ENCODE peak calls at places on chromosomes 2 and 18, in seven cellular contexts. R, E, U, L, T, Z and M are unnamed samples.

GRCh38 chr2:215970425-215970824 is 42.9 kb downstream of the MREG start:
- DNase-seq in U (no peak), T (peak; percentile 15), E (no peak), L (no peak), Z (peak; percentile 60), R (no peak), M (no peak)

GRCh38 chr2:193502363-193503035 is 1307.8 kb upstream of the TMEFF2 start:
- DNase-seq in R (no peak), Z (no peak), T (no peak), L (no peak), U (no peak), E (no peak), M (peak; percentile 46)

GRCh38 chr2:152189622-152190495 is 14.3 kb upstream of the STAM2 start:
- DNase-seq in E (no peak), U (no peak), L (peak; percentile 66), Z (peak; percentile 59), T (peak; percentile 77), R (no peak), M (peak; percentile 61)

GRCh38 chr18:50560681-50561629 is 1.1 kb downstream of the MAPK4 start:
- DNase-seq in T (peak; percentile 2), Z (no peak), L (no peak), R (no peak), E (no peak), U (no peak), M (peak; percentile 1)

GRCh38 chr2:222076978-222077690 is 221.7 kb downstream of the PAX3 start:
- DNase-seq in E (no peak), U (no peak), T (peak; percentile 87), R (no peak), Z (peak; percentile 49), L (no peak), M (peak; percentile 22)

GRCh38 chr2:11622611-11623010 is 47.4 kb downstream of the NTSR2 start:
- DNase-seq in T (no peak), U (no peak), E (no peak), Z (no peak), R (no peak), L (no peak), M (no peak)

GRCh38 chr2:200654823-200655222 is 69.0 kb downstream of the AOX1 start:
- DNase-seq in E (no peak), R (no peak), L (no peak), U (no peak), T (no peak), Z (no peak), M (no peak)

GRCh38 chr2:53077413-53077812 is 690.2 kb upstream of the CHAC2 start:
- DNase-seq in L (no peak), Z (no peak), R (no peak), E (no peak), T (no peak), U (no peak), M (no peak)

GRCh38 chr2:113818382-113818951 is 62.0 kb upstream of the SLC35F5 start:
- DNase-seq in L (no peak), U (no peak), R (no peak), T (peak; percentile 100), E (peak; percentile 53), Z (peak; percentile 100), M (peak; percentile 94)

GRCh38 chr2:120385355-120386127 is 39.6 kb downstream of the INHBB start:
- DNase-seq in Z (no peak), L (no peak), T (no peak), R (no peak), U (no peak), E (no peak), M (peak; percentile 63)

GRCh38 chr2:70830333-70830732 is 5.3 kb downstream of the CD207 start:
- DNase-seq in U (no peak), R (no peak), L (no peak), E (no peak), Z (no peak), T (no peak), M (no peak)

GRCh38 chr18:26710460-26711096 is 154.9 kb downstream of the AQP4 start:
- DNase-seq in Z (no peak), T (peak; percentile 41), L (no peak), E (no peak), R (peak; percentile 22), U (no peak), M (no peak)

GRCh38 chr2:216606551-216607527 is 26.4 kb upstream of the IGFBP2 start:
- DNase-seq in T (peak; percentile 27), L (no peak), E (no peak), Z (no peak), U (no peak), R (peak; percentile 4), M (no peak)